ENCODE peak calls at places on chromosomes 16 and 17, in four cellular contexts. O is OCI-LY7, D is GM23248, M is SK-N-SH. E is an unnamed sample. For H3K9me3, the result is how much of the 10 kb centered on the place peaks cover.

GRCh38 chr16:27316038-27316680 is 2.4 kb downstream of the IL4R start:
- DNase-seq in D (no peak), M (no peak), O (no peak), E (no peak)

GRCh38 chr16:29156511-29156910 is 171.7 kb downstream of the LAT start:
- DNase-seq in D (no peak), O (no peak), M (no peak), E (no peak)

GRCh38 chr16:66293207-66293735 is 73.2 kb upstream of the CDH5 start:
- DNase-seq in O (no peak), D (no peak), M (no peak), E (no peak)

GRCh38 chr17:63696381-63696961 is 3.5 kb downstream of the LIMD2 start:
- DNase-seq in O (peak), M (peak), D (peak), E (peak)

GRCh38 chr17:38926290-38927070 is 1.1 kb downstream of the LASP1NB start:
- DNase-seq in M (no peak), O (no peak), D (no peak), E (no peak)

GRCh38 chr16:50246299-50247122 is 19.8 kb upstream of the ADCY7 start:
- DNase-seq in D (peak), O (no peak), M (peak), E (peak)

GRCh38 chr17:82231312-82231561 is 2.4 kb downstream of the SLC16A3 start:
- DNase-seq in O (no peak), D (no peak), M (no peak), E (no peak)

GRCh38 chr16:68668266-68668665 is 23.2 kb downstream of the CDH3 start:
- DNase-seq in O (no peak), D (peak), M (no peak), E (no peak)

GRCh38 chr16:54135361-54136275 is 151.0 kb downstream of the IRX3 start:
- DNase-seq in M (no peak), O (no peak), D (peak), E (no peak)

GRCh38 chr16:28974007-28974436 is 556 bp upstream of the SPNS1 start:
- DNase-seq in M (peak), D (peak), O (peak), E (peak)

GRCh38 chr16:31715915-31716314 is 157.7 kb upstream of the ZNF267 start:
- DNase-seq in O (no peak), D (no peak), M (no peak), E (no peak)

GRCh38 chr16:31713071-31713944 is 160.3 kb upstream of the ZNF267 start:
- DNase-seq in O (peak), M (peak), D (peak), E (peak)

GRCh38 chr16:31712064-31712540 is 161.5 kb upstream of the ZNF267 start:
- DNase-seq in O (no peak), M (no peak), D (no peak), E (no peak)

GRCh38 chr16:31713945-31714898 is 159.4 kb upstream of the ZNF267 start:
- DNase-seq in O (no peak), M (peak), D (peak), E (peak)

DNA sequence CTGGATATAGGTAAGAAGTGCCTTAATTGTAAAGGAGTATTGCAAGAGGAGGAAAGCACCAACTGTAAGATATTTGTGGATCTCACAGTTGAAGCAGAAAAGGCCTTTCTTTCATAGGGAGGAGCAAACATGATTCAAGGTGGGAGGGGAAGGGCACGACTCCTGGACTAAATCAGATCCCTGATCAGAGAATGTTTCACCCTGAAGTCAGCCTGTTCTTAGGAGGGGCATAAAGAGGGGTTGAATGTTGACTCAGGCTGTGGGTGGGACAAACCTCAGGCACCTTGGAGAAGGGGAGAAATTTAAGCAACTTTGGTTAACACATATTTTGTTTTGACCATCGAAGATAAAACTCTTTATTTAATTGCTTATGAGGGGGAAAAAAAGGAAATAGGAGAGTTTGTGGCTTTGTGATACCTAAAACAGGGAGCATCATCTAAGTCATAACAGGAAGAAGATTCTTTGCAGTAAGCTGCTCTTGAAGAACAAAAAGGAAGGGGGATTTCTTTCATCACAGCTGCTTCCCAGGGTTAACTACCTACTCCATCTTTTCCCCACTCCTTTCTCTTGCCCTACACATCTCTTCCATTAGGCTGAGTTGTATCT is 158.6 kb upstream of the ZNF267 start:
- DNase-seq in M (no peak), O (peak), D (peak), E (no peak)
- H3K9me3 ChIP-seq in M (under half), O (under half), D (under half), E (under half)

DNA sequence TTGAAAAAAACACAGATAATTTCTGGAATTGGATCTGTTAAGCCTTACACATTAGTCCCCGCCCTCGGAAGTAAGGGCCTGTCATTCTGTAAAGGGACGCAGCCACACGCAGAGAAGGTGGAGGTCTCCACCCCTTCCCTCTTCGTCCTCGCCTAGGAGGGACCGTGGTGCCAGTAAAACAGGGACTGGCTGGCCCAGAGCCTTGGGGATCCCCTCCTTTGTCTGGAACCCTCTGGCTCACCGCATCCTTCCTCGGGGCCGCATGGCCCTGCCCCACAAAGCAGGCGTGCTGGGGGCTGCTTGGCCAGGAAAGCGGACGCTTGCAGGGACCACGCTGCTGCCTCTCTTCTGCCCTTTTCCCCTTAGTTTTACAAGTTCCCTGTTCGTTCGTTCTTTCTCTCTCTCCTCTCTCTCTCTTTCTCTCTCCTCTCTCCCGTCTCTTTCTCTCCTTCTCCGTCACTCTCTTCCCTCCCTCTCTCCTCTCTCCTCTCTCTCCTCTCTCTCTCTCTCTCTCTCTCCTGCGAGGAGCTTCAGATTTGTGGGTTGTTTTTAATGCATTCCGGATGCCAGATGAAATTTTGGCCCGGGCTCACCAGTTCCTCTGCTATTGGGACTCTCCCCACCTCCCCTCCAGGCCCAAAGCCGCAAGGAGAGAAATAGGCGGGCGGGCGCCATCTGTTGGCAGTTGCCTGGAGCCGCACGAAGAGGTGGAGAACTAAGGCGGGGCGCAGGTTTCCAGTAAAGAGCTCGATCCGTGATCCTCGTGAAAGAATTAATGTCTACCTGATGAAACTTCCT is 35.1 kb upstream of the CDRT4 start:
- DNase-seq in M (peak), D (peak), O (peak), E (peak)
- TF ChIP-seq EZH2phosphoT487 in M (no peak), D (no peak), O (no peak), E (no peak)

DNA sequence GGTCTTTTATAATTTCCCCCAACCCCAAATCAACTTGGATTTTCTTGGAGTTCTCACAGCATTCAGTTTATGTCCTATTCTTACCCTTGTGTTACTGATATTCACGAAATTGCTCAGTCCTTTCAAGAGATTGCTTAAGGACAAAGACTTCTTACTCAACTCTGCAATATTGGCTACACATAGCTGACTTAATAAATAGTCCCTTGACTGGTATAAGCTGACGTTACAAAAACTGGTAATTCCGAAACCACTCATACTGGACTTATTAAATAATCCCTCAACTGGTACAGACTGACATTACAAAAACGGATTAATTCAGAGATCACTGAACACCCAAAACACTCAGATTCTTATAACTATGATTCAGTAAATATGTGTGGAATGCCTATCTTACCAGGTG is 860 bp downstream of the TIGD7 start:
- DNase-seq in M (no peak), D (peak), O (no peak), E (no peak)
- H3K9me3 ChIP-seq in M (under half), D (under half), O (under half), E (under half)

GRCh38 chr16:6157806-6158205 is 1060.2 kb upstream of the EEF2KMT start:
- DNase-seq in M (no peak), D (no peak), O (no peak), E (no peak)
- TF ChIP-seq EZH2phosphoT487 in M (no peak), D (no peak), O (no peak), E (no peak)

DNA sequence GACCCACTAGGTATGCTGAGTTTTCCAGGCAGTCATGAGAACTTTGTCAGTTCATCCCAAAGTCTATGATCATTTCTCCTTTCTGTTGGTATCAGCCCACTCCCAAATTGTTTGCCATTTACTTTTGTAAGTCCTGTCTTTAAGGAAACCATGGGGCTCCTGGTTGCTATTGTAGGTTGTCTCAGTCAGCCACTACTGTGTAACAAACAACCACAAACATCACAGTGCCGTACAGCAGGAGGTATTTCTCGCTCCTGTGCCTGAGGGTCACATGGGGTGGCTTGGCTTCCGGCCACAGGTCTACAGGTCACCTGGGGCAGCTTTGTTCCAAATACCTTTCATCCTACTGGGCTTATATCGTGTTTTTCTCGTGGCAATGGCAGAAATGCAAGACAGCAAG is 71.6 kb downstream of the C17orf67 start:
- DNase-seq in O (no peak), D (no peak), M (no peak), E (no peak)
- H3K9me3 ChIP-seq in O (under half), D (under half), M (under half), E (under half)

GRCh38 chr17:2184993-2185931 is 118.3 kb downstream of the SMG6 start:
- DNase-seq in M (peak), O (no peak), D (no peak), E (no peak)
- TF ChIP-seq EZH2phosphoT487 in M (no peak), O (no peak), D (no peak), E (no peak)

GRCh38 chr16:59754854-59755253 is 1020.7 kb upstream of the GOT2 start:
- DNase-seq in M (no peak), O (no peak), D (no peak), E (no peak)

GRCh38 chr16:59758848-59759247 is 1024.7 kb upstream of the GOT2 start:
- DNase-seq in M (no peak), O (no peak), D (no peak), E (no peak)
- H3K9me3 ChIP-seq in M (under half), O (under half), D (under half), E (under half)

E was measured in neural progenitor cell.